ENCODE peak calls at places on chromosomes 7 and 10, in four cellular contexts. J, E, H and B are unnamed samples.

GRCh38 chr7:46654546-46655443 is 733.7 kb upstream of the IGFBP3 start:
- DNase-seq in E (no peak), H (no peak), J (no peak), B (no peak)

GRCh38 chr7:156152380-156152779 is 340.1 kb upstream of the SHH start:
- DNase-seq in J (no peak), H (no peak), E (no peak), B (no peak)

GRCh38 chr10:70320751-70321150 is 36.9 kb upstream of the NPFFR1 start:
- DNase-seq in J (no peak), E (no peak), H (no peak), B (no peak)

GRCh38 chr7:66557214-66558200 is 71.2 kb upstream of the KCTD7 start:
- DNase-seq in J (peak), E (no peak), H (peak), B (peak)

GRCh38 chr7:65722361-65722792 is 150.5 kb upstream of the VKORC1L1 start:
- DNase-seq in J (peak), H (peak), E (no peak), B (peak)

GRCh38 chr7:55509322-55509721 is 63.0 kb downstream of the VOPP1 start:
- DNase-seq in J (no peak), H (no peak), E (peak), B (no peak)

GRCh38 chr10:119829429-119829828 is 43.2 kb downstream of the MCMBP start:
- DNase-seq in H (no peak), E (no peak), J (no peak), B (no peak)

GRCh38 chr7:142440219-142441073 is 182.6 kb upstream of the PRSS58 start:
- DNase-seq in E (peak), J (no peak), H (no peak), B (no peak)